ENCODE peak calls at places on chromosome X, in six cellular contexts. G is neural crest cell, D is cardiac muscle cell, Q is NCI-H774, Z is islet precursor cell, K is NB4. B is an unnamed sample.

GRCh38 chrX:43573441-43574015 is 82.6 kb upstream of the MAOA start:
- DNase-seq in G (no peak), D (no peak), Z (no peak), Q (no peak), K (no peak), B (no peak)

GRCh38 chrX:132433551-132433950 is 55.3 kb downstream of the MBNL3 start:
- DNase-seq in K (no peak), Z (no peak), G (no peak), Q (no peak), D (no peak), B (no peak)

GRCh38 chrX:2960861-2961515 is 31.8 kb upstream of the ARSD start:
- DNase-seq in D (no peak), Z (peak; percentile 56), K (no peak), Q (no peak), G (no peak), B (no peak)

GRCh38 chrX:22159071-22159470 is 113.6 kb upstream of the CBLL2 start:
- DNase-seq in Z (no peak), D (no peak), K (no peak), Q (no peak), G (no peak), B (no peak)

GRCh38 chrX:149757206-149758067 is 16.4 kb upstream of the HSFX1 start:
- DNase-seq in Z (no peak), G (no peak), Q (no peak), D (no peak), K (no peak), B (no peak)

GRCh38 chrX:23185951-23186350 is 148.7 kb upstream of the PTCHD1 start:
- DNase-seq in G (no peak), D (no peak), Q (no peak), K (no peak), Z (no peak), B (no peak)

GRCh38 chrX:53333853-53334252 is 52.5 kb upstream of the IQSEC2 start:
- DNase-seq in Z (no peak), Q (no peak), K (no peak), G (no peak), D (no peak), B (no peak)

GRCh38 chrX:39895228-39896110 is 202.3 kb downstream of the BCOR start:
- DNase-seq in K (no peak), G (no peak), Q (peak; percentile 41), Z (no peak), D (no peak), B (no peak)

GRCh38 chrX:40474205-40474626 is 106.6 kb upstream of the ATP6AP2 start:
- DNase-seq in Q (no peak), D (peak; percentile 81), Z (peak; percentile 100), G (peak; percentile 12), K (no peak), B (no peak)

GRCh38 chrX:124033821-124034220 is 72.3 kb downstream of the STAG2 start:
- DNase-seq in D (no peak), G (no peak), K (peak; percentile 51), Q (no peak), Z (no peak), B (no peak)

GRCh38 chrX:2583194-2584162 is 82.7 kb upstream of the DHRSX start:
- DNase-seq in K (no peak), Q (no peak), G (no peak), D (no peak), Z (no peak), B (no peak)